ENCODE peak calls at places on chromosome 18, in eight cellular contexts. M, E, B, W, S, I, J and T are unnamed samples. For H3K27me3, the result is how much of the 10 kb centered on the place peaks cover.

GRCh38 chr18:44895176-44895798 is 214.6 kb downstream of the SETBP1 start:
- DNase-seq in M (peak), E (no peak), B (peak), W (peak), S (no peak), I (peak), J (no peak), T (no peak)

GRCh38 chr18:12996661-12997292 is 5.6 kb downstream of the CEP192 start:
- DNase-seq in M (no peak), E (no peak), B (peak), W (no peak), S (no peak), I (no peak), J (no peak), T (no peak)

GRCh38 chr18:8176105-8176504 is 433.1 kb upstream of the RAB12 start:
- DNase-seq in M (no peak), E (no peak), B (no peak), W (peak), S (no peak), I (no peak), J (no peak), T (no peak)

GRCh38 chr18:24987271-24987932 is 364.6 kb downstream of the ZNF521 start:
- DNase-seq in M (peak), E (no peak), B (no peak), W (peak), S (no peak), I (peak), J (no peak), T (no peak)

GRCh38 chr18:13548106-13548819 is 178.1 kb downstream of the FAM210A start:
- DNase-seq in M (no peak), E (no peak), B (no peak), W (no peak), S (no peak), I (no peak), J (no peak), T (peak)

GRCh38 chr18:13614701-13615288 is 111.6 kb downstream of the FAM210A start:
- DNase-seq in M (no peak), E (no peak), B (no peak), W (no peak), S (no peak), I (no peak), J (no peak), T (no peak)

GRCh38 chr18:77081387-77081773 is 51.2 kb downstream of the MBP start:
- DNase-seq in M (no peak), E (no peak), B (no peak), W (peak), S (no peak), I (no peak), J (no peak), T (no peak)

GRCh38 chr18:58674159-58674558 is 2.9 kb downstream of the MALT1 start:
- DNase-seq in M (no peak), E (no peak), B (no peak), W (no peak), S (no peak), I (no peak), J (no peak), T (no peak)

GRCh38 chr18:8264861-8265411 is 344.3 kb upstream of the RAB12 start:
- DNase-seq in M (no peak), E (no peak), B (no peak), W (peak), S (no peak), I (no peak), J (peak), T (no peak)

GRCh38 chr18:77162580-77162979 is 30.0 kb upstream of the MBP start:
- DNase-seq in M (no peak), E (no peak), B (no peak), W (no peak), S (no peak), I (no peak), J (no peak), T (no peak)

GRCh38 chr18:8706981-8707940 is 1.9 kb downstream of the MTCL1 start:
- DNase-seq in M (peak), E (peak), B (no peak), W (peak), S (no peak), I (peak), J (no peak), T (no peak)

GRCh38 chr18:35620765-35621164 is 39.2 kb downstream of the GALNT1 start:
- DNase-seq in M (peak), E (no peak), B (no peak), W (no peak), S (no peak), I (peak), J (no peak), T (no peak)

GRCh38 chr18:77098033-77098432 is 34.5 kb downstream of the MBP start:
- DNase-seq in M (no peak), E (no peak), B (no peak), W (peak), S (no peak), I (no peak), J (no peak), T (no peak)

GRCh38 chr18:51391215-51391614 is 193.7 kb upstream of the MEX3C start:
- DNase-seq in M (no peak), E (no peak), B (no peak), W (no peak), S (no peak), I (no peak), J (no peak), T (no peak)

GRCh38 chr18:76985156-76985950 is 147.2 kb downstream of the MBP start:
- DNase-seq in M (no peak), E (no peak), B (no peak), W (no peak), S (no peak), I (no peak), J (no peak), T (no peak)

GRCh38 chr18:63829886-63830285 is 54.7 kb downstream of the SERPINB7 start:
- DNase-seq in M (no peak), E (no peak), B (no peak), W (peak), S (no peak), I (no peak), J (no peak), T (no peak)

GRCh38 chr18:79933765-79934164 is 17.7 kb downstream of the SLC66A2 start:
- DNase-seq in M (no peak), E (no peak), B (no peak), W (no peak), S (no peak), I (no peak), J (peak), T (peak)

GRCh38 chr18:10304853-10305252 is 149.6 kb upstream of the APCDD1 start:
- DNase-seq in M (peak), E (no peak), B (no peak), W (peak), S (no peak), I (no peak), J (no peak), T (no peak)

GRCh38 chr18:2692508-2692907 is 37.0 kb downstream of the SMCHD1 start:
- DNase-seq in M (no peak), E (no peak), B (no peak), W (no peak), S (no peak), I (no peak), J (no peak), T (no peak)

GRCh38 chr18:67771271-67771670 is 254.8 kb upstream of the DSEL start:
- DNase-seq in M (no peak), E (no peak), B (no peak), W (peak), S (no peak), I (peak), J (no peak), T (no peak)

GRCh38 chr18:2981212-2981728 is 31.7 kb downstream of the LPIN2 start:
- DNase-seq in M (no peak), E (no peak), B (no peak), W (peak), S (no peak), I (peak), J (no peak), T (no peak)

GRCh38 chr18:77015176-77015575 is 117.4 kb downstream of the MBP start:
- DNase-seq in M (no peak), E (no peak), B (no peak), W (no peak), S (no peak), I (no peak), J (no peak), T (no peak)

GRCh38 chr18:56327171-56327885 is 311.1 kb downstream of the TXNL1 start:
- DNase-seq in M (no peak), E (no peak), B (no peak), W (peak), S (no peak), I (no peak), J (no peak), T (no peak)

GRCh38 chr18:57910817-57911216 is 107.7 kb upstream of the ATP8B1 start:
- DNase-seq in M (no peak), E (no peak), B (peak), W (no peak), S (no peak), I (no peak), J (no peak), T (no peak)

GRCh38 chr18:57586243-57587049 is at the start of gene FECH:
- DNase-seq in M (peak), E (peak), B (peak), W (peak), S (peak), I (peak), J (peak), T (peak)

GRCh38 chr18:43314931-43315330 is 37.6 kb upstream of the SYT4 start:
- DNase-seq in M (no peak), E (no peak), B (no peak), W (no peak), S (no peak), I (no peak), J (no peak), T (no peak)

GRCh38 chr18:23998811-23999210 is 15.7 kb upstream of the TTC39C start:
- DNase-seq in M (no peak), E (no peak), B (no peak), W (no peak), S (peak), I (no peak), J (no peak), T (no peak)

GRCh38 chr18:59140287-59140885 is 702 bp downstream of the SEC11C start:
- DNase-seq in M (no peak), E (no peak), B (peak), W (peak), S (no peak), I (peak), J (no peak), T (peak)

GRCh38 chr18:69787825-69788547 is 159.7 kb downstream of the CD226 start:
- DNase-seq in M (no peak), E (no peak), B (no peak), W (peak), S (peak), I (peak), J (no peak), T (no peak)

GRCh38 chr18:3624818-3625716 is 175.1 kb downstream of the TGIF1 start:
- DNase-seq in M (peak), E (no peak), B (peak), W (peak), S (peak), I (peak), J (no peak), T (no peak)

GRCh38 chr18:24276994-24277393 is 120.6 kb downstream of the OSBPL1A start:
- DNase-seq in M (no peak), E (no peak), B (no peak), W (no peak), S (no peak), I (no peak), J (no peak), T (no peak)

GRCh38 chr18:58101291-58101706 is 57.3 kb downstream of the NEDD4L start:
- DNase-seq in M (no peak), E (no peak), B (no peak), W (no peak), S (no peak), I (no peak), J (no peak), T (no peak)

GRCh38 chr18:54033087-54033486 is 191.4 kb downstream of the MBD2 start:
- DNase-seq in M (no peak), E (no peak), B (no peak), W (no peak), S (no peak), I (no peak), J (no peak), T (no peak)

GRCh38 chr18:58178476-58178875 is 134.4 kb downstream of the NEDD4L start:
- DNase-seq in M (no peak), E (no peak), B (no peak), W (peak), S (no peak), I (no peak), J (no peak), T (no peak)

GRCh38 chr18:490024-490366 is 10.5 kb downstream of the COLEC12 start:
- DNase-seq in M (no peak), E (no peak), B (no peak), W (no peak), S (no peak), I (no peak), J (no peak), T (no peak)
- TF ChIP-seq POLR2A in M (no peak), E (no peak), B (no peak), W (no peak), S (no peak), I (no peak), J (no peak), T (no peak)

DNA sequence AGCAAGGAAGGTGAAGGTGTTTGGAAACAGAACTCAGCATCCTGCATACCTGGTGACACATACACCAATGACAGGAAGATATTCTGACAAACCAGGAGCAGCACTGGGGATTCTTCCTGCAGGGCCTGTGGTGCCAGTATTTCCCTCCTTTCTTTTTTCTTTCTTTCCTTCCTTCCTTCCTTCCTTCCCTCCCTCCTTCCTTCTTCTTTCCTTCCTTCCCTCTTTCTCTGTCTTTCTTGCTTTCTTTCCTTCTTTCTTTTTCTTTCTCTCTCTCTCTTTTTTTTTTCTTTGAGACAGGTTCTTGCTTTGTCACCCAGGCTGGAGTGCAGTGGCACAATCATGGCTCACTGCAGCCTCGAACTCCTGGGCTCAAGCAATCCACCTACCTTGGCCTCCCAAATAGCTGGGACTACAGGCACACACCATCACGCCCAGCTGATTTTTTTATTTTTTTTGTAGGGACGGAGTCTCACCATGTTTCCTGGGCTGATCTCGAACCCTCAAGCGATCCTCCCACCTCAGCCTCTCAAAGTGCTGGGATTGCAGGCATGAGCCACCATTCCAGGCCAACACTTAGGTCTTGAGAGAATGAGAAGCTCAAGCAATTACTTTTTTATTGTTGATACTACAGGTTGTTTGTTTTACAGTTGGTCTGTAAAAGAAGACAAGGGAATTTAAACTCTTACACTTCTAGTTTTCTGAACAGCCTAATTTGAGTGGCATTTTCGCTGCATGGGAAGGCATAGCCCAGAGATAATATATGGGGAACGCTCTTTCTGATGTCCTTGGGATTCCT is 54.7 kb upstream of the GATA6 start:
- DNase-seq in M (no peak), E (no peak), B (no peak), W (no peak), S (no peak), I (no peak), J (no peak), T (no peak)
- H3K27me3 ChIP-seq in M (under half), E (under half), B (under half), W (under half), S (under half), I (under half), J (under half), T (under half)

DNA sequence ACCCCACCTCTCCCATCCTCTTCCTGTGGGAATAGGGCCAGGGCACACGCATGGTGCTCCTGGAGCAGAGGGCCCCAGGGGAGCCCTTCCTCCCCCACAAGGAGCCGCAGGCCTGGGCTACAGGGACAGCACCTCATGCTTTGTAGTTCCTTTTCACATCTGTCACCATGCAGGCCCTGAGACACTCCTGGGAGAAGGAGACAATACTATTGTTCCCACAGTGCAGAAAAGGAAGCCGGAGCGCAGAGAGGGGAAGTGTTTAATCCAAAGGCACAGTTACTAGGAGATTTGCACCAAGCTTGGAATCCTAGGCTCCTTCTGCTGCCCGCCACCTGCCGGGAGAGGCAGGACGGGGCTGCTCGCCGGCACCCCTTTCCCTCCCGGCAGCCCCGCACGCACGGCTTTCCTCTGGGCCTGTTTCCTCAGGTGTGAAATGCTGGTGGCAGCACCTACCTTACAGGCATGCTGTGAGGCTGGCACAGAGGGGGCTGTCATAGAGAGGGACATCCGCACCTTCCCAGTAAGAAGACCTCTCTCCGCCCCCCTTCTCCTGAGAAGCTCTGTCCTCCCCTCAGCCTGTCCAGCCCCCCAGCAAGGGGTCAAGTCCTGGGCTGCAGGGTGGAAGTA is 62.7 kb downstream of the SMAD7 start:
- DNase-seq in M (no peak), E (peak), B (no peak), W (no peak), S (no peak), I (peak), J (no peak), T (no peak)
- TF ChIP-seq CTCF in M (no peak), E (no peak), B (no peak), W (no peak), S (no peak), I (no peak), J (no peak), T (no peak)

DNA sequence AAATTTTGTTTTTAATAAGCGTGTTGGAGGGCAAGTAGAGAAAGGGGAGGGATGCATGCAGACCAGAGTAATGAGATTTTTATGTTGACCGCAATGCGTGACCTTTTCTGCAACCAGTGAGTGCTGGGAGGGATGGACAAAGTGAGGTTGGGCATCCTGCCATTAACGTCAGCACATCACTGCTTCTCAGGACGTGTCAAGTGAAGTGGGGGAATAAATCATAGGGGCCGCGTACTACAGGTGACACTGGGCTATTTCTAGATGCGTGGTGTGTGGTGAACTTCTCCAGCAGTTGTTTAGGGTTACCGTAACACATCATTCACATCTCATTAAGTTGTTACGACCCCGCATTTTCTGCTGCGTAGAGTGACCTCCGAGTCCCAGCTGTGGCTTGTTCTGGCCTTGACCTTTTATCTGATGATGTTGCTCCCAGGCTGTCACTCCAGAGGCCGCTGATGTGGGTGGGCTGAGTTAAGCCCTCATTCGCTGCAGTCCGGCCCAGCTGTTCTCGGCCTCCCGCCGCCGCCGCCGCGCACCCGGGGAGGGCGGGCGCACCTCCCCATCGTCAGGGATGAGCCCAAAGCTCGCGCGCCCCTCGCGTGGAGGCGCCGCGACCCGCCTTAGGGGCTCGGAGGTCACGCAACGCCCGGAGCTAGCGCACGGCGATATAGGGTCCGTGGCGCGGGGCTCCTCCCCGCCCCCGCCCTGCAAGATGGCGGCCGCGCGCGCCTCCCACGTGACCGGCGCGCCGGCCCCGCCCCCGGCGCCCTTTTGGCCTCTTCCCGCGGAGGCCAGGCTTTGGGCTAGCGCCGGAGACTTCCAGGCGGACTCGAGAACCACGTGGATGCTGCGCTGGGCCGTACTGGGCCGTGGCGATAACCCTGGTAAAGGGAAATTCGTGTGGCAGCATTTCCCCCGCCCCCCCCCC is 3.5 kb downstream of the ZCCHC2 start:
- DNase-seq in M (peak), E (peak), B (peak), W (peak), S (peak), I (peak), J (no peak), T (peak)
- TF ChIP-seq POLR2A in M (peak), E (peak), B (peak), W (peak), S (peak), I (peak), J (peak), T (peak)

GRCh38 chr18:47261902-47262301 is 10.4 kb upstream of the SKOR2 start:
- DNase-seq in M (no peak), E (no peak), B (no peak), W (no peak), S (no peak), I (no peak), J (no peak), T (no peak)
- H3K27me3 ChIP-seq in M (under half), E (under half), B (under half), W (under half), S (under half), I (under half), J (under half), T (half or more)

DNA sequence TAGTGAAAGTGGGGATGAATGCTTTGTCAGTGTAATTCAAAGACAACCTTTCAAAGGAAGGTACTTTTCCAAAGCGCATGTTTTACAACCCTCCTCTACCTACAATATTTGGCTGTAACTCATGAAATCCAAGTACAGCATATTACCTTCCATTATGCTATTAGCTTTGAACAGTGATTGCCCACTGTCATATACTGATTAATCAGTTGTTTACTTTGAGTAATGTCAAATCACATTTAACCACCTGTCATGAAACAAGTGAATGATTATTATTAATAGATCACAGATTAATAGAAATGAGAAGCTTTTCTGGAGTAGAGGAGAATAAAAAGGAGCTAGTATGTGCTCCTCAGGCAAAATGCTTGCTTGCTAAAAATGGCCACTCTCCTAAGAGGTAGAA is 150.5 kb upstream of the SMAD7 start:
- DNase-seq in M (no peak), E (no peak), B (no peak), W (no peak), S (no peak), I (no peak), J (no peak), T (no peak)
- TF ChIP-seq CTCF in M (no peak), E (no peak), B (no peak), W (no peak), S (no peak), I (no peak), J (no peak), T (no peak)